ENCODE peak calls at places on chromosomes 7 and 10, in seven cellular contexts. Z is H9, S is mesenchymal stem cell, Q is mesendoderm, M is neuronal stem cell, P is IMR-90, L is H1. A is an unnamed sample.

GRCh38 chr7:155916926-155917655 is 104.8 kb upstream of the SHH start:
- DNase-seq in Z (no peak), S (peak), Q (no peak), M (no peak), P (peak), L (no peak), A (no peak)

GRCh38 chr10:34715511-34716187 is 99.4 kb downstream of the PARD3 start:
- DNase-seq in Z (no peak), S (peak), Q (no peak), M (no peak), P (no peak), L (no peak), A (no peak)

GRCh38 chr10:8360814-8361509 is 306.5 kb downstream of the GATA3 start:
- DNase-seq in Z (no peak), S (no peak), Q (no peak), M (no peak), P (no peak), L (no peak), A (no peak)

GRCh38 chr10:45424668-45425404 is 50.8 kb downstream of the ALOX5 start:
- DNase-seq in Z (no peak), S (no peak), Q (no peak), M (no peak), P (no peak), L (no peak), A (no peak)

GRCh38 chr10:27659786-27660185 is 85.8 kb downstream of the MKX start:
- DNase-seq in Z (no peak), S (no peak), Q (peak), M (no peak), P (no peak), L (no peak), A (no peak)

GRCh38 chr7:38796636-38797501 is 112.1 kb downstream of the VPS41 start:
- DNase-seq in Z (no peak), S (peak), Q (peak), M (peak), P (peak), L (peak), A (peak)

GRCh38 chr7:21960922-21961321 is 15.2 kb upstream of the CDCA7L start:
- DNase-seq in Z (no peak), S (peak), Q (no peak), M (no peak), P (peak), L (no peak), A (no peak)

GRCh38 chr7:77800730-77801129 is 2.2 kb downstream of the PHTF2 start:
- DNase-seq in Z (no peak), S (no peak), Q (no peak), M (no peak), P (no peak), L (no peak), A (no peak)

GRCh38 chr7:39413866-39414668 is 152.1 kb upstream of the YAE1 start:
- DNase-seq in Z (peak), S (peak), Q (peak), M (peak), P (peak), L (peak), A (peak)

GRCh38 chr7:139667377-139667776 is 110.4 kb downstream of the HIPK2 start:
- DNase-seq in Z (no peak), S (peak), Q (no peak), M (no peak), P (no peak), L (no peak), A (no peak)

GRCh38 chr7:4383584-4383983 is 298.5 kb upstream of the FOXK1 start:
- DNase-seq in Z (no peak), S (no peak), Q (no peak), M (no peak), P (no peak), L (no peak), A (no peak)

GRCh38 chr10:133167693-133168616 is 7.9 kb downstream of the KNDC1 start:
- DNase-seq in Z (no peak), S (no peak), Q (no peak), M (no peak), P (no peak), L (no peak), A (no peak)

GRCh38 chr10:121556918-121557573 is 41.2 kb downstream of the FGFR2 start:
- DNase-seq in Z (no peak), S (no peak), Q (no peak), M (no peak), P (no peak), L (no peak), A (no peak)

GRCh38 chr10:22976535-22976934 is 48.7 kb downstream of the ARMC3 start:
- DNase-seq in Z (no peak), S (no peak), Q (no peak), M (no peak), P (no peak), L (no peak), A (no peak)

GRCh38 chr10:25682203-25682950 is 251.7 kb upstream of the MYO3A start:
- DNase-seq in Z (no peak), S (peak), Q (peak), M (peak), P (no peak), L (no peak), A (no peak)
- H3K4me2 ChIP-seq in Z (no peak), S (no peak), Q (no peak), M (no peak), P (no peak), L (no peak), A (no peak)

GRCh38 chr7:57354195-57354594 is 95.8 kb upstream of the ZNF716 start:
- DNase-seq in Z (no peak), S (no peak), Q (no peak), M (no peak), P (no peak), L (no peak), A (no peak)

DNA sequence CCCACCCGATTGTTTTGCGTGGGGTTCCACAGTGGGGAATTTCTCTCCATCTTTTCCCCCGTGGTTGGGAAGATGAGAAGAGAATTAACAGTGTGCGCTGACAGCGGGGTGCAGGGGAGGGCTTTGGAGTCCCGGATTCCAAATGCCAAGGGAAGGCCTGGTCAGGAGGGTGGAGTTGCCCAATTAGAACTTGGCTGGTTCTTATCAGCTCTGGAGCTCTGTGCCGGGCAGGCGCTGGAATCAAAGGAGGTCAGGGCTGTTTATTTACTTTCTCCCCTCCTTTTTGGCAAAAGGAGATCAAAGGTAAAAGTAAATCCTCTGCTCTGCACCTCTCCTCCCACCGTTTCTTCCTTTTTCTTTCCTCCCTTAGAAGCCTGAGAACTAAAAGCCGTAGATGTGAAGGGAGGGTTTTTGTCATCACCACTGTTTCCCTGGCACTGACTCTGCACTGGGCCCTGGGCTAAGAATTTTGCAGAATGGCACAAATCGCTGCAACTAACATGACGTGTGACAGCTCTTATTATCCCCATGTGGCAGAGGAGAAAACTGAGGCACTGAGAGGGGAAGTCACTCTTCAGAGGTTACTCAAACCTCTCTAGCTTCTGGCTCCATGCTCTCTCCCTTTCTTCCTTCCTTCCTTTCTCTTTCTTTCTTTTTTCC is 95.2 kb upstream of the ZNF716 start:
- DNase-seq in Z (no peak), S (no peak), Q (no peak), M (no peak), P (no peak), L (no peak), A (no peak)
- H3K4ac ChIP-seq in Z (no peak), S (no peak), Q (no peak), M (no peak), P (no peak), L (no peak), A (no peak)

GRCh38 chr7:117659453-117660086 is 179.7 kb downstream of the CFTR start:
- DNase-seq in Z (no peak), S (no peak), Q (no peak), M (no peak), P (peak), L (no peak), A (no peak)

GRCh38 chr7:117665393-117665792 is 185.6 kb downstream of the CFTR start:
- DNase-seq in Z (no peak), S (no peak), Q (no peak), M (no peak), P (peak), L (no peak), A (peak)

GRCh38 chr7:117664047-117664446 is 184.2 kb downstream of the CFTR start:
- DNase-seq in Z (no peak), S (no peak), Q (no peak), M (no peak), P (no peak), L (no peak), A (no peak)

GRCh38 chr7:117656806-117657205 is 177.0 kb downstream of the CFTR start:
- DNase-seq in Z (no peak), S (no peak), Q (no peak), M (no peak), P (no peak), L (no peak), A (no peak)

GRCh38 chr7:117661312-117661711 is 181.5 kb downstream of the CFTR start:
- DNase-seq in Z (no peak), S (no peak), Q (peak), M (no peak), P (no peak), L (no peak), A (no peak)
- H3K9ac ChIP-seq in Z (no peak), S (no peak), Q (no peak), M (no peak), P (no peak), L (no peak), A (no peak)

GRCh38 chr10:61965694-61966284 is 64.3 kb downstream of the ARID5B start:
- DNase-seq in Z (no peak), S (no peak), Q (no peak), M (no peak), P (no peak), L (no peak), A (no peak)
- H3K4me2 ChIP-seq in Z (no peak), S (no peak), Q (no peak), M (no peak), P (no peak), L (no peak), A (no peak)

GRCh38 chr7:151248191-151249033 is at the start of gene SMARCD3:
- DNase-seq in Z (peak), S (peak), Q (peak), M (peak), P (peak), L (peak), A (peak)
- H3K4ac ChIP-seq in Z (no peak), S (peak), Q (peak), M (peak), P (peak), L (no peak), A (peak)

GRCh38 chr10:11018830-11019692 is 1.4 kb downstream of the CELF2 start:
- DNase-seq in Z (no peak), S (no peak), Q (no peak), M (no peak), P (no peak), L (no peak), A (no peak)

GRCh38 chr10:11017575-11018425 is at the start of gene CELF2:
- DNase-seq in Z (peak), S (peak), Q (peak), M (peak), P (no peak), L (peak), A (no peak)

GRCh38 chr10:11015371-11015934 is 2.2 kb upstream of the CELF2 start:
- DNase-seq in Z (no peak), S (no peak), Q (no peak), M (no peak), P (no peak), L (no peak), A (no peak)

GRCh38 chr10:11018426-11018818 is 750 bp downstream of the CELF2 start:
- DNase-seq in Z (peak), S (no peak), Q (no peak), M (no peak), P (no peak), L (no peak), A (no peak)

GRCh38 chr10:11016959-11017574 is 605 bp upstream of the CELF2 start:
- DNase-seq in Z (no peak), S (peak), Q (no peak), M (no peak), P (no peak), L (no peak), A (no peak)
- H3K9ac ChIP-seq in Z (peak), S (peak), Q (peak), M (no peak), P (no peak), L (peak), A (no peak)

GRCh38 chr7:90621130-90621891 is 25.2 kb downstream of the CDK14 start:
- DNase-seq in Z (no peak), S (peak), Q (no peak), M (no peak), P (no peak), L (no peak), A (peak)
- H3K4me2 ChIP-seq in Z (peak), S (no peak), Q (no peak), M (no peak), P (no peak), L (peak), A (no peak)

DNA sequence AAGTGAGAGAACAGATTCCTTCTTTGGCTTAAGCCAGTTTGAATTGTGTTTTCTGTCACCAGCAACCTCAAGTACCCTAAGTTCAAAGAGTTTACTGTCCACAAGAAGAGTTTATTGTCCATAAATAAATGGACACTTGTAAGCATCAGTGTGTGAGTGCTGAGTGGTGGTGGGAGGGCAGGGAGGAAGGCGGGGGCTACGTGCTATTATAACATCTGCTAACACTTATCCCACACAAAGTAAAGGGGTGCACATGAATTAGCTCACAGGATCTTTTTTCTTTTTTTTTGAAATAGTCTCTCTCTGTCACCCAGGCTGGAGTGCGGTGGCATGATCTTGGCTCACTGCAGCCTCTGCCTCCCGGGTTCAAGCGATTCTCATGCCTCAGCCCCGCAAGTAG is 87.2 kb downstream of the MICALL2 start:
- DNase-seq in Z (no peak), S (no peak), Q (no peak), M (no peak), P (no peak), L (no peak), A (no peak)
- H3K4ac ChIP-seq in Z (no peak), S (no peak), Q (no peak), M (no peak), P (no peak), L (no peak), A (no peak)